ENCODE peak calls at places on chromosomes 6 and 20, in eight cellular contexts. F, R, L, S, U, K, Y and Z are unnamed samples.

GRCh38 chr6:30263734-30264133 is 50.5 kb upstream of the TRIM26 start:
- DNase-seq in R (no peak), S (no peak), L (no peak), F (no peak), U (peak), Y (no peak), K (no peak), Z (peak)

GRCh38 chr6:27608916-27609883 is 136.3 kb upstream of the ZNF184 start:
- DNase-seq in U (no peak), Y (no peak), L (no peak), S (no peak), K (no peak), R (peak), F (peak), Z (peak)

GRCh38 chr6:72262254-72262653 is 359.6 kb upstream of the KCNQ5 start:
- DNase-seq in U (no peak), S (no peak), L (no peak), R (no peak), K (no peak), Y (no peak), F (no peak), Z (no peak)

GRCh38 chr6:87154641-87155271 is 609 bp upstream of the ZNF292 start:
- DNase-seq in F (peak), U (no peak), S (no peak), L (peak), K (no peak), R (no peak), Y (no peak), Z (peak)

GRCh38 chr20:55424446-55424845 is 580.9 kb downstream of the CBLN4 start:
- DNase-seq in R (no peak), K (no peak), L (no peak), Y (no peak), F (no peak), U (no peak), S (no peak), Z (no peak)

GRCh38 chr20:10414982-10415650 is 18.9 kb downstream of the MKKS start:
- DNase-seq in L (no peak), U (no peak), F (no peak), K (no peak), Y (no peak), R (no peak), S (no peak), Z (peak)

GRCh38 chr20:37876863-37877262 is 26.1 kb upstream of the VSTM2L start:
- DNase-seq in K (no peak), S (no peak), U (no peak), R (no peak), L (no peak), Y (no peak), F (no peak), Z (no peak)

GRCh38 chr6:143299253-143300166 is 151.0 kb downstream of the ADAT2 start:
- DNase-seq in L (peak), U (no peak), K (no peak), F (peak), Y (no peak), S (no peak), R (no peak), Z (no peak)

GRCh38 chr6:134447883-134448387 is 130.0 kb upstream of the SGK1 start:
- DNase-seq in K (no peak), U (no peak), S (no peak), F (no peak), Y (no peak), L (no peak), R (no peak), Z (peak)

GRCh38 chr6:168535711-168536110 is 94.7 kb downstream of the SMOC2 start:
- DNase-seq in K (no peak), L (no peak), R (no peak), S (no peak), F (no peak), U (no peak), Y (no peak), Z (no peak)

DNA sequence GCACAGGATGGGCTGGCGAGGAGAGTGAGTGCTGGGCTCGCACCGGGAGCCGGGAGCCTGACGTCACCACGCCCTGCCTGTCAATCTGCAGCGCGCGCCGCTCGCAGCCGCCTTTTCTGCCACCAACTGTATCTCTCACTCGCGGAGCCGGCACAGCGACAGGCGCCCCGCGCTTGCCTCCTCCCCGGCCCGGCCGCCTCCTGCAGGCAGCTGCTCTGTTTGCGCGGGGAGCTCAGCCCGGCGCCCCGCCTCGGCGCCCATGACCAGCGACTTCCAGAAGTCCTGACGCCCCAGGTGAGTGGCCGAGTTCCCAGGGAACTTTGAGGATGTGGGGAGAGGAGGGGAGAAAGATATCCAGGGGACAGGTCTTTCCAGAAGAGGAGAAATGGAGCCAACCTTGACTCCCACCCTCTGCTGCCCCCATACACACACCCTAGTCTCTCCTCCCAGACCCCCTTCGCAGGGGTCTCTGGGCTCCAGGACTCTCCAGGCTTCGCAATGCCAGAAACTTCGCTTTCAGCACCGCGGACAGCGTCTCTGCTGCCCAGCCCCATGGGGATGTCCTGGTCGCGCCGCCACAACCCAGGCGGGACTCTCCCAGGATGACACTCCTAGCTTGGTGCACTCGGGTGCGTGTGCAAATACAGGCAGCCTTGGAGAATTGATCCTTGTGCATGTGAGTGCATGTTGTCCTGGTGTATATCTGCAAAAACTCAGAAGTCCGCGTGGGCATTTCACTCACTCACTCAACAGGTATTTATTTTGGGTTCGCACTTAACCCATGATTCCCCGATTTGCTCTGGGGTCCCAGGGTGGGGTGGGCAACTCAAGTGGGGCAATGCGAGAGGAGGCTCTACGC is at the start of gene GPR6:
- DNase-seq in K (peak), U (peak), S (no peak), L (no peak), Y (peak), F (peak), R (peak), Z (peak)
- H3K4me3 ChIP-seq in K (no peak), U (no peak), S (no peak), L (no peak), Y (no peak), F (no peak), R (no peak), Z (no peak)

GRCh38 chr6:136922680-136922996 is 537 bp downstream of the SLC35D3 start:
- DNase-seq in F (no peak), L (no peak), S (no peak), Y (no peak), K (no peak), U (no peak), R (no peak), Z (no peak)
- TF ChIP-seq CTCF in F (no peak), L (no peak), S (no peak), Y (no peak), K (no peak), U (no peak), R (no peak), Z (no peak)

GRCh38 chr6:158591134-158591809 is 31.4 kb downstream of the TMEM181 start:
- DNase-seq in S (no peak), R (no peak), F (no peak), U (no peak), L (no peak), K (no peak), Y (no peak), Z (no peak)
- H3K4me3 ChIP-seq in S (no peak), R (no peak), F (no peak), U (no peak), L (no peak), K (no peak), Y (no peak), Z (no peak)

GRCh38 chr6:63764318-63764916 is 128.8 kb downstream of the PHF3 start:
- DNase-seq in U (no peak), R (no peak), Y (no peak), L (peak), K (no peak), S (no peak), F (peak), Z (peak)

GRCh38 chr6:63760199-63760598 is 124.6 kb downstream of the PHF3 start:
- DNase-seq in F (no peak), S (no peak), R (no peak), Y (no peak), K (no peak), L (no peak), U (no peak), Z (no peak)

DNA sequence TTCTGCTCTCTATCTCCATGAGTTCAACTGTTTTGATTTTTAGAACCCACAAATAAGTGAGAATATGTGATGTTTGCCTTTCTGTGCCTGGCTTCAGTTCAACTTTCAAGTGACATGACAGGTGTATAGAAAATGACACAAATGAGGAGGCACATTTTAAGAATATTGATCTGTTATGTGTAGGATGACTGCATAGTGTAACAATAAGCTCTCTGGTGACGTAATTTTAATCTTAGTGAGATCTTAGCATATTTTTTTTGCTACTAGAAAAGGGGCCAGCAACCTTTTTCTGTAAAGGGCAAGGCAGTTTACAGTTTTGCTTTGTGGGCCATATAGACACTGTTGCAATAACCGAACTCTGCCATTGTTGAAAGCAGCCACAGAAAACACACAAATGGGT is 130.2 kb downstream of the PHF3 start:
- DNase-seq in F (no peak), U (no peak), L (no peak), R (no peak), S (no peak), Y (no peak), K (no peak), Z (no peak)
- TF ChIP-seq CTCF in F (no peak), U (no peak), L (no peak), R (no peak), S (no peak), Y (no peak), K (no peak), Z (no peak)

DNA sequence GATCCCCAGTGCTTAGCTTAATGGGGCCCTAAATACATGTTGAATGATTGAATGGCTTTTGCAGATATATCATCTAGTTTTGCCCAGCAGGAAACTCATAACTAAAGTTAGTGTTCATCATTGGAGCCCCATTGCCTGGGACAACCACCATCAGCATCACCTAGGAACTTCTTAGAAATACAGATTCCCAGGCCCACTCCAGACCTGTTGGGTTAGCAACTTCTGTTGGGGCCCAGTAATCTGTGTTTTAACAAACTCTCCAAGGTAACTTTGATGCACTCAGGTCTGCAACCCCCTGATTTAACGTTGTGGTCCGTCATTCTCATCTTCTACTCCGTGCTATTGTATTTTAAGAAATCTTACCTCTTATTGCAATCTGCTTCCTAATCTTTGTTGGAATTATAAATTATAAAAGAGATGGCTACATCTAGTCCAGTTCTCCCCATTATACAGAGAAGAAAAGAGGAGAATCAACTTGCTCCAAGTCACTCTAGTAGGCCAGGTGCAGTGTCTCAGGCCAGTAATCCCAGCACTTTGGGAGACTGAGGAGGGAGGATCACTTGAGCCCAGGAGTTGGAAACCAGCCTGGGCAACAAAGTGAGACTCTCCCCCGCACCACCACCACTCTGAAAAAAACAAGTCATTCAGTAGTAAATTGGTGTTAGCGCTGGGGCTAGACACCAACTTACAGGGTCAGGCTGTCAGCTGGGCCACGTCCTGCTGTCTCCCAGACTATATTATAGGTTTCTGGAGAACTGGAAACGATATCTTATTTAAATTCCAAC is 13.7 kb downstream of the FOXP4 start:
- DNase-seq in Y (no peak), R (no peak), U (no peak), L (no peak), K (no peak), S (no peak), F (no peak), Z (no peak)
- H3K4me3 ChIP-seq in Y (no peak), R (peak), U (no peak), L (peak), K (peak), S (peak), F (peak), Z (peak)

GRCh38 chr20:47573586-47573985 is 71.9 kb downstream of the NCOA3 start:
- DNase-seq in S (no peak), U (no peak), Y (no peak), K (no peak), R (no peak), F (no peak), L (no peak), Z (no peak)

GRCh38 chr20:47577271-47577670 is 75.6 kb downstream of the NCOA3 start:
- DNase-seq in U (no peak), S (no peak), L (no peak), K (no peak), R (no peak), F (no peak), Y (no peak), Z (no peak)

GRCh38 chr20:47574616-47575401 is 73.1 kb downstream of the NCOA3 start:
- DNase-seq in Y (no peak), S (no peak), F (peak), K (no peak), U (no peak), R (no peak), L (no peak), Z (no peak)

GRCh38 chr20:47578543-47578942 is 76.9 kb downstream of the NCOA3 start:
- DNase-seq in L (no peak), F (no peak), Y (no peak), R (no peak), K (no peak), S (no peak), U (no peak), Z (no peak)

GRCh38 chr20:47576516-47577033 is 74.9 kb downstream of the NCOA3 start:
- DNase-seq in U (peak), L (peak), R (peak), S (peak), Y (peak), K (peak), F (peak), Z (peak)
- TF ChIP-seq CTCF in U (no peak), L (no peak), R (no peak), S (no peak), Y (no peak), K (no peak), F (no peak), Z (no peak)